ENCODE peak calls at places on chromosomes 16 and 17, in four cellular contexts. A is lower leg skin, R is heart left ventricle, W is A549. U is an unnamed sample.

GRCh38 chr17:26792486-26792885 is 501.4 kb upstream of the WSB1 start:
- DNase-seq in A (no peak), R (no peak), W (no peak), U (no peak)

GRCh38 chr17:1762906-1763829 is 1.3 kb downstream of the SERPINF1 start:
- DNase-seq in A (peak), R (peak), W (peak), U (no peak)

GRCh38 chr17:19705201-19705600 is 11.2 kb downstream of the SLC47A2 start:
- DNase-seq in A (no peak), R (no peak), W (no peak), U (no peak)

GRCh38 chr16:50067290-50067853 is 1.6 kb downstream of the HEATR3 start:
- DNase-seq in A (no peak), R (no peak), W (peak), U (no peak)

GRCh38 chr17:66367112-66367511 is 64.7 kb downstream of the PRKCA start:
- DNase-seq in A (no peak), R (no peak), W (no peak), U (peak)

GRCh38 chr17:42287305-42288077 is 807 bp upstream of the STAT5A start:
- DNase-seq in A (no peak), R (peak), W (no peak), U (peak)

GRCh38 chr16:660459-661183 is 7.3 kb upstream of the RHOT2 start:
- DNase-seq in A (peak), R (peak), W (peak), U (peak)

GRCh38 chr16:46848768-46849764 is 18.1 kb upstream of the C16orf87 start:
- DNase-seq in A (no peak), R (no peak), W (no peak), U (no peak)

GRCh38 chr17:4354862-4355514 is 11.5 kb downstream of the UBE2G1 start:
- DNase-seq in A (no peak), R (no peak), W (no peak), U (no peak)

GRCh38 chr16:81946206-81946605 is 65.1 kb downstream of the SDR42E1 start:
- DNase-seq in A (no peak), R (no peak), W (no peak), U (no peak)

GRCh38 chr16:85370881-85371651 is 242.1 kb upstream of the GSE1 start:
- DNase-seq in A (peak), R (no peak), W (no peak), U (peak)
- TF ChIP-seq POLR2A in A (no peak), R (no peak), W (no peak), U (no peak)

GRCh38 chr16:87463722-87464690 is 28.8 kb downstream of the ZCCHC14 start:
- DNase-seq in A (peak), R (peak), W (no peak), U (peak)

GRCh38 chr16:87460936-87461335 is 31.9 kb downstream of the ZCCHC14 start:
- DNase-seq in A (no peak), R (no peak), W (no peak), U (no peak)

GRCh38 chr16:87459027-87459426 is 33.8 kb downstream of the ZCCHC14 start:
- DNase-seq in A (no peak), R (no peak), W (no peak), U (peak)

GRCh38 chr16:87459833-87460232 is 33.0 kb downstream of the ZCCHC14 start:
- DNase-seq in A (no peak), R (no peak), W (no peak), U (peak)

DNA sequence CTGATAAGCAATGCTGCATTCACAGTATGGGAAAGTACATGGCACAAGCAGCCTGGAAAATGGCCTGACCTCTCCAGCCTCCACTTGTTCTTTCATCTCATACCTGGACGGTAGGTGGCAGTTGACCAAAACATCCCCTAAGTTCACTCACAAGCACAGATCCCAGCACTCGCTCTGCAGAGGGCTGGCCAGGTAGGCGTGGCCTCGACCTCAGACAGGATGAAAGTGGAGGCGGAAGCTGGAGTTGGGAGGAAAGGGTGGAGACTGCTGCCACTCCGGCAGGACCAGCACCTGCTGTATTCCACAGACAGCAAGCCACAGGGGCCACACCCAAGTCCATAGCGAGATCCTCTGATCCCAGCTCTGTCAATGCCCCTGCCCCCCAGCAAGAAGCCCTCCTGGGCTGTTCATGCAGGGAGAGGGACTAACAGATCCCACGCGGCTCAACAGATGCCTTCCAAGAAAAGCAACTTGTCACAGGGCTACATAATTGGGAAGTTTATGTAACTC is 31.3 kb downstream of the ZCCHC14 start:
- DNase-seq in A (peak), R (peak), W (peak), U (peak)
- H3K4me3 ChIP-seq in A (no peak), R (no peak), W (peak), U (no peak)

GRCh38 chr17:43454888-43455287 is 28.9 kb upstream of the DHX8 start:
- DNase-seq in A (no peak), R (no peak), W (no peak), U (no peak)

GRCh38 chr17:43453331-43453812 is 30.4 kb upstream of the DHX8 start:
- DNase-seq in A (no peak), R (peak), W (no peak), U (no peak)

GRCh38 chr17:43456029-43456428 is 27.7 kb upstream of the DHX8 start:
- DNase-seq in A (no peak), R (no peak), W (no peak), U (no peak)

GRCh38 chr17:43457362-43457692 is 26.4 kb upstream of the DHX8 start:
- DNase-seq in A (no peak), R (no peak), W (no peak), U (no peak)

DNA sequence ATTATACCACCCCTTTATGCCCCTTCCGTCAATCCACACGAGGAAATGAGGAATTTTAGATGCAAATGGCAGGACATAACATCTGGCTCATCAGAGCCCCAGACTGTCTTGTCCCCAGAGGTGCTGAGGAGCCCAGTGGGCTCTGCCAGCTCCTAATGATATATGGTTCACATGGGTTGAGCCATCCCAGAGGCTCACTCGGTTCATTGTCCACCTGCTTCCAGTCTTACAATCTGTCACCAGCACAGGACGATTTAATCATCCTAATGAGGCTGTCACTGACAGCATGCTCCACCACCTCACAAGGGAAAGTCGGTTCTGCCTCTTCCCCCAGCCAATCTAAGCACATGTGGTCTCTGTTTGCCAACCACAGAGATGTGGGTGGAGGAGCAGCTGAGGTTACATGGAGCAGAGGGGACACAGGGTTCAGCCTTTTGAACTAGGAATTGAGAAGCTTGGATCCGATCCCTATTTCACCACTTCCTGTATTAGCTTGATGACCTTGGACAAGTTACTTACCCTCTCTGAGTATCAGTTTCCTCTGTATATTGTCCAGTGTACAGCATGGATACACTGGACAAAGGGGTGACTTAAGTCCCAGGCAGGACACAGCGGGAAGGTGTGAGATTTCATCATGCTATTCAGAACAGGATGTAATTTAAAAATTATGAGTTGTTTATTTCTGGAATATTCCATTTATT is 27.0 kb upstream of the DHX8 start:
- DNase-seq in A (peak), R (peak), W (no peak), U (no peak)
- TF ChIP-seq POLR2A in A (no peak), R (no peak), W (no peak), U (no peak)

GRCh38 chr16:35631261-35631945 is 2172.0 kb downstream of the TP53TG3F start:
- DNase-seq in A (no peak), R (no peak), W (no peak), U (no peak)

GRCh38 chr16:35626051-35626450 is 2166.6 kb downstream of the TP53TG3F start:
- DNase-seq in A (no peak), R (no peak), W (no peak), U (no peak)

GRCh38 chr16:35629001-35629400 is 2169.6 kb downstream of the TP53TG3F start:
- DNase-seq in A (no peak), R (no peak), W (no peak), U (no peak)
- H3K4me3 ChIP-seq in A (no peak), R (no peak), W (no peak), U (no peak)

GRCh38 chr17:72639711-72640110 is 452.8 kb downstream of the SLC39A11 start:
- DNase-seq in A (no peak), R (no peak), W (no peak), U (no peak)

GRCh38 chr17:72643575-72644216 is 448.8 kb downstream of the SLC39A11 start:
- DNase-seq in A (no peak), R (no peak), W (no peak), U (no peak)

GRCh38 chr17:72640415-72641165 is 451.9 kb downstream of the SLC39A11 start:
- DNase-seq in A (no peak), R (no peak), W (no peak), U (peak)

GRCh38 chr17:72644481-72644880 is 448.0 kb downstream of the SLC39A11 start:
- DNase-seq in A (no peak), R (no peak), W (no peak), U (no peak)

GRCh38 chr17:72642720-72643119 is 449.8 kb downstream of the SLC39A11 start:
- DNase-seq in A (no peak), R (no peak), W (no peak), U (no peak)
- TF ChIP-seq POLR2A in A (no peak), R (no peak), W (no peak), U (no peak)

DNA sequence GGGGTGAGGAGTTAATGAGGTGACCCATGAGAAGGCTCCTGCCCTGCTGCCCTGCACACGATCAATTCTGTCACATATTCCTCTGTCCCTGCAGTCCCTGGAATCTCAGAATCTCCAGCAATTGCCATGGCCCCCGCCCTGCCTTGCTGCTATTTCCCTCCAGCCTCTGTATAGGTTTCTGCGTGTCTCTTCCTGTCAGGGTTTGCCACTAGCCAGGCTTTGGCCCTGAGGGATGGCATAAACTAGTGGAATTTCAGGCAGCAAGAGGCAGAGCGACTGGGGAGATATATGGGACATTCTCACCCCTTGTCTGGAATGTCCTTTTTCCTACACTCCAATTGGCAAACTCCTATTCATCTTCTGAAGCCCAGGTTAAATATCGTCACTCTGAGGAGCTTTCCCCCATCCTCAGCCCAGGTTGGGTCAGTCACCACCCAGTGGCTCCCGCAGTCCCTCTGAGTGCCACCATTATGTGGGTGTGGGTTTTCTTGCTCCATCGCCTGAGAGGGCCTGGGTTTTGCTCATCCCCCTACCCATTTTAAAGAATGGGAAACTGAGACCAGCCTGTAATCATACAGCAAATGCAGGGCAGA is 15.5 kb upstream of the NATD1 start:
- DNase-seq in A (no peak), R (no peak), W (no peak), U (no peak)
- H3K4me3 ChIP-seq in A (no peak), R (no peak), W (no peak), U (no peak)

DNA sequence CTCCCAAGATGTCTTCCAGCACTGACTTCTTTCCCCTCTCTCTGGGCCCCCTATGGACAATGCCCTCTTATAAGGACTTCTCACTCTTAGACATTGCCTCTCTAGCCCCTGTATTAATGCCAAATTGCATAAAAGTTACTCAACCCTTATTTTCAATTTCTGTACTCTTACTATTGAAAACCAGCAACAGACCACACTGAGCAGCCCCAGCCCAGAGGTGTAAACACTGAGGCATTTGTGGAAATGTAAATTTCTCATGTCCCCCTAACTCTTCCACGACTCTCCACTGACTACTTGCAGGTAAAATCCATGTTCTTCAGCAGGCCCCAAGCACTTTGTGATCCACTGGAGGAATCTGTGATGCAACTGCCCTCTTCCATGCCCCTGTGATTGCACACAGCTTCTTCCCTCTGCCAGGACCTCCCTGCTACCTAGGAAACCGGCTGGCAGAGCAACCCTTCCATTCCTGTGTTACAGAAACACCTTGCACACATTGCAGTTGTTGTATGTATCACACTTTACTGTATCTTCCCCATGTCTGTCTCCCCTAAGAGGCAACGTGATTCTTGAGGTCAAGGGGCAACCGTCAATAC is 4.4 kb downstream of the N4BP1 start:
- DNase-seq in A (no peak), R (no peak), W (no peak), U (peak)
- TF ChIP-seq POLR2A in A (no peak), R (no peak), W (no peak), U (no peak)

GRCh38 chr17:70345061-70345460 is 175.7 kb downstream of the KCNJ2 start:
- DNase-seq in A (no peak), R (no peak), W (no peak), U (no peak)

GRCh38 chr17:70338946-70339354 is 169.6 kb downstream of the KCNJ2 start:
- DNase-seq in A (no peak), R (no peak), W (no peak), U (no peak)

GRCh38 chr17:70343134-70343533 is 173.8 kb downstream of the KCNJ2 start:
- DNase-seq in A (no peak), R (no peak), W (no peak), U (no peak)

DNA sequence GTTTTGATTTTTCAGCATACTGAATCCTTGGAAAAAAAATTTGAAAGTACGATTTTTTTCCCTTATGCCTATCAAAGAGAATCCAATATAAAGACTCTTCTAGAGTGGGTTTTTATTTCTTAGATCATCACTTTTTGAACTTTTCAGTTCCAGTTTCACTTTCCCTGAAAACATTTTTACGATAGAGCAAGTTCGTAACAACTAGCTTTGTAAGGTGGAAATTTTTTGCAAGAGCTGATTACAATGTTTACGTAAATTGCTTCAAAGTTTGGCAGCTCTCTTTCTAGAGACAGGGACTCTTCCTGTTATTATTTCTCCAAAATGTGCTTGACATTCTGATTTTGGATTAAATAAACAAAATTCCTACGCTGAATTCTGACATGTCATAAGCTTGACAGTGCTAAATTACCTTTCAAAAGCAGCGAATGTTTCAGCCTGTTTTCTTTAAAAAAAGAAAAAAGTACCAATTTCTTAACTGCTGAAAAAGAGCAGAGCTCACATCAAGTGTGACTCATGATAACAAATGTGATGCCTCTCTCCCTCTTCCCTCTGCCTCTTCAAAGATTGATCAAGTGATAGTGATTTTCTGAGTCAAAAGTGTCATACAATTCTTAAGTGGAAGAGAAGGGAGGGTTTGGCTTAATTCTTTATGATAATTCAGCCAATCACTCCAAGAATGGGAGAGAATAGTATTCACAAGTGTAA is 175.2 kb downstream of the KCNJ2 start:
- DNase-seq in A (no peak), R (no peak), W (no peak), U (no peak)
- H3K4me3 ChIP-seq in A (no peak), R (no peak), W (no peak), U (no peak)

DNA sequence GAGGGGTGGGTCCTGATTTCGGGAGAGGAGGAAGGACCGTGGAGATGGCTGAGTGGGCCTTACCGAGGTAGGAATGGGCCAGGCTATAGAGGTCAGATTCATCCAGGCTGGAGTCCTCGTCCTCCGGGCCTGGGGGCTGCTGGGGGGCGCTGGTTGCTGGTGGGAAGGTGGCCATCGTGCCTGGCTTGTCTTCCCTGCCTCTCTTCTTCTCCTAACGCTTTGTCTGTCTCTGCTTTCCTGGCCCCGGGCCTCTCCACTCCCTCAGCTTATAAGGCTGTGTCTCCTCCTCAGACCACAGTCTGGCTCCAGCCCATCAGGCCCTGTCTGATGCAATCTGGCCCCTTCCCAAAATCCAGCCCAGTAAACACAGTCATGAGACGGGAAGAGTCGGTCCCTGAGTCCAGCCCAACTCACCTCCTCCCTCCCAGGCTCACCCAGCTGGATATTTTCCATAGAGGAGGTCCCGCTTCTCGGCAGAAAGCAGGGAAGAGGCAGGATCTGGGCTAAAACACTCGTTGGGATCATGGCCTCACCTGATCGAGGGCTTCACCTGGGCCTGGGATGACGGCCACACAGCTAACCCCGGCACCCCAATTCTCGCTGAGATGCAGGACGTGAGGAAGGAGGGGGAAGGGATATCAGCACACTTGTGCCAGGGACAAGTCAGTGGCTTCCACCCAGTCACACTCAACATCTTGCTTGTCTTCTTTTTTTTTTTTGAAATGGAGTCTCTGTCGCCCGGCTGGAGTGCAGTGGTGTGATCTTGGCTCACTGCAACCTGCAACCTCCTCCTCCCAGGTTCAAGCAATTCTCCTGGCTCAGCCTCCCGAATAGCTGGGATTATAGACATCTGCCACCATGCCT is at the start of gene NUPR1:
- DNase-seq in A (peak), R (peak), W (peak), U (peak)
- TF ChIP-seq POLR2A in A (peak), R (no peak), W (no peak), U (peak)

DNA sequence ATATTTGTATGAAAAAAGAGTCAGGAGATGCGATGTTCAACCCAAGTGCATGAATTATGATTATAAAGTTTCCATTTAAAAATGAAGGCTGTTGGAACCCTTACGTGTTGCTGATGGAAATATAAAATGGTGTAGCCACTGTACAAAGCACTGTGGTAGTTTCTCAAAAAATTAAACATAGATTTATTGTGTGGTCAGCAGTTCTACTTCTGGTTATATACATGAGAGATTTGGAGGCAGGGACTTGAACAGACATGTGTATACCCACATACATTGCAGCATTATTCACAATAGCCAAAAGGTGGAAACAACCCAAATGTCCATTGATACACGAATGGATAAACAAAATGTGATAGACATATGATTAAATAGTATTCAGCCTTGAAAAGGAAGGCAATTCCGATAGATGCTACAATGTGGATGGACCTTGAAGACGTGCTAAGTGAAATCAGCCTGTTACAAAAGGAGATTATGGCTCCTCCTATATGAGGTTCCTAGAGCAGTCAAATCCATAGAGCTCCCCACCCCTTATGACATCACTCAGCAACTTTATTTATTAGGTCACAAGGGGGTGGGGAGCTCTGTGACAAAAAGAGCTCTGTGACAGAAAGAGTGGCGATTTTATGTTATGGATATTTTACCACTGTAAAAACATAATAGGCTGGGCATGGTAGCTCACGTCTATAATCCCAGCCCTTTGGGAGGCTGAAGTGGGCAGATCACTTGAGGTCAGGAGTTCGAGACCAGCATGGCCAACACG is 106.7 kb downstream of the MSI2 start:
- DNase-seq in A (no peak), R (no peak), W (no peak), U (no peak)
- H3K4me3 ChIP-seq in A (no peak), R (no peak), W (no peak), U (no peak)

U was measured in thyroid gland.